ENCODE peak calls at places on chromosome 16, in nine cellular contexts. One of them, this sample, is unnamed.

GRCh38 chr16:11128211-11129123 is 127.5 kb downstream of the SOCS1 start:
- DNase-seq in T-cell: no peak
- DNase-seq in non-pigmented ciliary epithelial cell: no peak
- DNase-seq in EH: peak; percentile 81
- DNase-seq in iPS-NIHi11: no peak
- DNase-seq in lung: no peak
- DNase-seq in WTC11: no peak
- DNase-seq in endodermal cell: no peak
- DNase-seq in OCI-LY7: no peak
- DNase-seq in this sample: peak; percentile 38

GRCh38 chr16:46975165-46975564 is 1.7 kb upstream of the DNAJA2 start:
- DNase-seq in endodermal cell: no peak
- DNase-seq in OCI-LY7: no peak
- DNase-seq in WTC11: no peak
- DNase-seq in lung: no peak
- DNase-seq in iPS-NIHi11: no peak
- DNase-seq in EH: no peak
- DNase-seq in non-pigmented ciliary epithelial cell: no peak
- DNase-seq in T-cell: no peak
- DNase-seq in this sample: no peak

GRCh38 chr16:67942510-67943255 is 1.2 kb downstream of the LCAT start:
- DNase-seq in lung: no peak
- DNase-seq in OCI-LY7: no peak
- DNase-seq in non-pigmented ciliary epithelial cell: no peak
- DNase-seq in iPS-NIHi11: no peak
- DNase-seq in T-cell: no peak
- DNase-seq in EH: no peak
- DNase-seq in WTC11: no peak
- DNase-seq in endodermal cell: no peak
- DNase-seq in this sample: no peak

GRCh38 chr16:24826096-24826690 is 19.6 kb upstream of the SLC5A11 start:
- DNase-seq in endodermal cell: peak; percentile 22
- DNase-seq in T-cell: no peak
- DNase-seq in WTC11: no peak
- DNase-seq in iPS-NIHi11: no peak
- DNase-seq in EH: no peak
- DNase-seq in non-pigmented ciliary epithelial cell: no peak
- DNase-seq in lung: no peak
- DNase-seq in OCI-LY7: no peak
- DNase-seq in this sample: no peak

GRCh38 chr16:17467923-17468540 is 2.7 kb downstream of the XYLT1 start:
- DNase-seq in iPS-NIHi11: peak; percentile 61
- DNase-seq in endodermal cell: peak; percentile 91
- DNase-seq in lung: no peak
- DNase-seq in non-pigmented ciliary epithelial cell: no peak
- DNase-seq in T-cell: peak; percentile 33
- DNase-seq in EH: peak; percentile 74
- DNase-seq in OCI-LY7: peak; percentile 63
- DNase-seq in WTC11: peak; percentile 77
- DNase-seq in this sample: peak; percentile 26

GRCh38 chr16:89615596-89616090 is 2.2 kb downstream of the DPEP1 start:
- DNase-seq in lung: no peak
- DNase-seq in T-cell: peak; percentile 42
- DNase-seq in endodermal cell: peak; percentile 88
- DNase-seq in OCI-LY7: no peak
- DNase-seq in non-pigmented ciliary epithelial cell: no peak
- DNase-seq in EH: no peak
- DNase-seq in iPS-NIHi11: peak; percentile 87
- DNase-seq in WTC11: peak; percentile 79
- DNase-seq in this sample: no peak

GRCh38 chr16:53756329-53756996 is 52.5 kb downstream of the FTO start:
- DNase-seq in EH: no peak
- DNase-seq in endodermal cell: no peak
- DNase-seq in T-cell: no peak
- DNase-seq in OCI-LY7: no peak
- DNase-seq in non-pigmented ciliary epithelial cell: no peak
- DNase-seq in lung: no peak
- DNase-seq in WTC11: no peak
- DNase-seq in iPS-NIHi11: no peak
- DNase-seq in this sample: no peak

GRCh38 chr16:47069841-47070584 is 73.7 kb downstream of the NETO2 start:
- DNase-seq in OCI-LY7: no peak
- DNase-seq in lung: no peak
- DNase-seq in WTC11: no peak
- DNase-seq in non-pigmented ciliary epithelial cell: no peak
- DNase-seq in T-cell: no peak
- DNase-seq in EH: no peak
- DNase-seq in endodermal cell: no peak
- DNase-seq in iPS-NIHi11: no peak
- DNase-seq in this sample: no peak

This sample was measured in activated T-helper 2 cell treated with anti-CD3 and anti-CD28 coated beads, Interferon-gamma antibody, Interleukin-2, Interleukin-4, amounts not matched to agents 10 μg/mL and 5 μg/mL and 100 μg/mL, durations not matched to agents 14 hours and 24 hours and 36 hours.